ENCODE peak calls at places on chromosomes 7 and 10, in four cellular contexts. One of them, this sample, is unnamed.

GRCh38 chr10:91385686-91386085 is 24.5 kb upstream of the HECTD2 start:
- DNase-seq in GOT3: no peak
- DNase-seq in dermis microvascular lymphatic vessel endothelial cell: no peak
- DNase-seq in activated CD8-positive, alpha-beta memory T cell treated with anti-CD3 and anti-CD28 coated beads for 48 hours: no peak
- DNase-seq in this sample: no peak

GRCh38 chr7:155618708-155619633 is 25.5 kb upstream of the RBM33 start:
- DNase-seq in GOT3: no peak
- DNase-seq in dermis microvascular lymphatic vessel endothelial cell: no peak
- DNase-seq in activated CD8-positive, alpha-beta memory T cell treated with anti-CD3 and anti-CD28 coated beads for 48 hours: no peak
- DNase-seq in this sample: no peak

GRCh38 chr7:30074422-30075030 is 46.3 kb downstream of the PLEKHA8 start:
- DNase-seq in GOT3: no peak
- DNase-seq in dermis microvascular lymphatic vessel endothelial cell: peak
- DNase-seq in activated CD8-positive, alpha-beta memory T cell treated with anti-CD3 and anti-CD28 coated beads for 48 hours: no peak
- DNase-seq in this sample: no peak

GRCh38 chr10:119616879-119617580 is 20.3 kb upstream of the TIAL1 start:
- DNase-seq in GOT3: no peak
- DNase-seq in dermis microvascular lymphatic vessel endothelial cell: no peak
- DNase-seq in activated CD8-positive, alpha-beta memory T cell treated with anti-CD3 and anti-CD28 coated beads for 48 hours: no peak
- DNase-seq in this sample: no peak

GRCh38 chr10:36499696-36500095 is 625.7 kb upstream of the ANKRD30A start:
- DNase-seq in GOT3: no peak
- DNase-seq in dermis microvascular lymphatic vessel endothelial cell: no peak
- DNase-seq in activated CD8-positive, alpha-beta memory T cell treated with anti-CD3 and anti-CD28 coated beads for 48 hours: no peak
- DNase-seq in this sample: no peak

GRCh38 chr7:23106491-23106800 is 861 bp downstream of the KLHL7 start:
- DNase-seq in GOT3: no peak
- DNase-seq in dermis microvascular lymphatic vessel endothelial cell: peak
- DNase-seq in activated CD8-positive, alpha-beta memory T cell treated with anti-CD3 and anti-CD28 coated beads for 48 hours: no peak
- DNase-seq in this sample: no peak

GRCh38 chr7:45921699-45922519 is 837 bp upstream of the IGFBP3 start:
- DNase-seq in GOT3: no peak
- DNase-seq in dermis microvascular lymphatic vessel endothelial cell: peak
- DNase-seq in activated CD8-positive, alpha-beta memory T cell treated with anti-CD3 and anti-CD28 coated beads for 48 hours: no peak
- DNase-seq in this sample: no peak

GRCh38 chr7:82335001-82335400 is 108.6 kb downstream of the CACNA2D1 start:
- DNase-seq in GOT3: no peak
- DNase-seq in dermis microvascular lymphatic vessel endothelial cell: no peak
- DNase-seq in activated CD8-positive, alpha-beta memory T cell treated with anti-CD3 and anti-CD28 coated beads for 48 hours: no peak
- DNase-seq in this sample: no peak

GRCh38 chr10:17115683-17116082 is 13.9 kb downstream of the CUBN start:
- DNase-seq in GOT3: no peak
- DNase-seq in dermis microvascular lymphatic vessel endothelial cell: no peak
- DNase-seq in activated CD8-positive, alpha-beta memory T cell treated with anti-CD3 and anti-CD28 coated beads for 48 hours: no peak
- DNase-seq in this sample: no peak

GRCh38 chr10:114470956-114471905 is 66.9 kb upstream of the AFAP1L2 start:
- DNase-seq in GOT3: no peak
- DNase-seq in dermis microvascular lymphatic vessel endothelial cell: peak
- DNase-seq in activated CD8-positive, alpha-beta memory T cell treated with anti-CD3 and anti-CD28 coated beads for 48 hours: no peak
- DNase-seq in this sample: peak

GRCh38 chr10:96840841-96841518 is 8.9 kb downstream of the LCOR start:
- DNase-seq in GOT3: no peak
- DNase-seq in dermis microvascular lymphatic vessel endothelial cell: no peak
- DNase-seq in activated CD8-positive, alpha-beta memory T cell treated with anti-CD3 and anti-CD28 coated beads for 48 hours: no peak
- DNase-seq in this sample: no peak

GRCh38 chr7:7102906-7103305 is 79.4 kb upstream of the C1GALT1 start:
- DNase-seq in GOT3: no peak
- DNase-seq in dermis microvascular lymphatic vessel endothelial cell: no peak
- DNase-seq in activated CD8-positive, alpha-beta memory T cell treated with anti-CD3 and anti-CD28 coated beads for 48 hours: no peak
- DNase-seq in this sample: no peak

GRCh38 chr10:119283818-119284217 is 76.4 kb downstream of the GRK5 start:
- DNase-seq in GOT3: no peak
- DNase-seq in dermis microvascular lymphatic vessel endothelial cell: no peak
- DNase-seq in activated CD8-positive, alpha-beta memory T cell treated with anti-CD3 and anti-CD28 coated beads for 48 hours: no peak
- DNase-seq in this sample: no peak

GRCh38 chr7:106982415-106982814 is 62.1 kb upstream of the PRKAR2B start:
- DNase-seq in GOT3: no peak
- DNase-seq in dermis microvascular lymphatic vessel endothelial cell: no peak
- DNase-seq in activated CD8-positive, alpha-beta memory T cell treated with anti-CD3 and anti-CD28 coated beads for 48 hours: no peak
- DNase-seq in this sample: no peak

GRCh38 chr7:131052285-131052942 is 275.3 kb upstream of the MKLN1 start:
- DNase-seq in GOT3: no peak
- DNase-seq in dermis microvascular lymphatic vessel endothelial cell: no peak
- DNase-seq in activated CD8-positive, alpha-beta memory T cell treated with anti-CD3 and anti-CD28 coated beads for 48 hours: no peak
- DNase-seq in this sample: no peak

GRCh38 chr7:954330-955238 is at the start of gene ADAP1:
- DNase-seq in GOT3: no peak
- DNase-seq in dermis microvascular lymphatic vessel endothelial cell: no peak
- DNase-seq in activated CD8-positive, alpha-beta memory T cell treated with anti-CD3 and anti-CD28 coated beads for 48 hours: no peak
- DNase-seq in this sample: peak

GRCh38 chr10:37865957-37866671 is 8.7 kb upstream of the ZNF248 start:
- DNase-seq in GOT3: no peak
- DNase-seq in dermis microvascular lymphatic vessel endothelial cell: no peak
- DNase-seq in activated CD8-positive, alpha-beta memory T cell treated with anti-CD3 and anti-CD28 coated beads for 48 hours: no peak
- DNase-seq in this sample: no peak

GRCh38 chr7:133649593-133649992 is 396.7 kb downstream of the EXOC4 start:
- DNase-seq in GOT3: no peak
- DNase-seq in dermis microvascular lymphatic vessel endothelial cell: no peak
- DNase-seq in activated CD8-positive, alpha-beta memory T cell treated with anti-CD3 and anti-CD28 coated beads for 48 hours: no peak
- DNase-seq in this sample: no peak

GRCh38 chr10:28996345-28996744 is 292.5 kb upstream of the LYZL1 start:
- DNase-seq in GOT3: no peak
- DNase-seq in dermis microvascular lymphatic vessel endothelial cell: no peak
- DNase-seq in activated CD8-positive, alpha-beta memory T cell treated with anti-CD3 and anti-CD28 coated beads for 48 hours: no peak
- DNase-seq in this sample: no peak

GRCh38 chr7:128783143-128783799 is 7.7 kb upstream of the OPN1SW start:
- DNase-seq in GOT3: peak
- DNase-seq in dermis microvascular lymphatic vessel endothelial cell: no peak
- DNase-seq in activated CD8-positive, alpha-beta memory T cell treated with anti-CD3 and anti-CD28 coated beads for 48 hours: no peak
- DNase-seq in this sample: no peak

GRCh38 chr10:111600772-111601171 is 523.9 kb downstream of the ADRA2A start:
- DNase-seq in GOT3: no peak
- DNase-seq in dermis microvascular lymphatic vessel endothelial cell: no peak
- DNase-seq in activated CD8-positive, alpha-beta memory T cell treated with anti-CD3 and anti-CD28 coated beads for 48 hours: no peak
- DNase-seq in this sample: peak

GRCh38 chr7:117705630-117706029 is 167.6 kb downstream of the CTTNBP2 start:
- DNase-seq in GOT3: no peak
- DNase-seq in dermis microvascular lymphatic vessel endothelial cell: no peak
- DNase-seq in activated CD8-positive, alpha-beta memory T cell treated with anti-CD3 and anti-CD28 coated beads for 48 hours: no peak
- DNase-seq in this sample: no peak

GRCh38 chr10:127059314-127059713 is 137.1 kb downstream of the INSYN2A start:
- DNase-seq in GOT3: no peak
- DNase-seq in dermis microvascular lymphatic vessel endothelial cell: no peak
- DNase-seq in activated CD8-positive, alpha-beta memory T cell treated with anti-CD3 and anti-CD28 coated beads for 48 hours: no peak
- DNase-seq in this sample: no peak